ENCODE peak calls at places on chromosomes 6 and 20, in four cellular contexts. B, Q, J and O are unnamed samples.
A peak's percentile ranks its signal among the peaks of the same experiment; 100 is the strongest.

GRCh38 chr6:15522856-15523529 is 139.8 kb downstream of the DTNBP1 start:
- DNase-seq in B (no peak), Q (peak; percentile 21), J (no peak), O (no peak)

GRCh38 chr6:43396408-43397149 is 27.1 kb upstream of the ZNF318 start:
- DNase-seq in B (no peak), Q (peak; percentile 40), J (no peak), O (peak; percentile 10)

GRCh38 chr6:108920751-108921150 is 72.5 kb downstream of the ARMC2 start:
- DNase-seq in B (no peak), Q (no peak), J (no peak), O (no peak)

GRCh38 chr6:75530696-75531095 is 37.1 kb upstream of the FILIP1 start:
- DNase-seq in B (no peak), Q (no peak), J (no peak), O (no peak)

GRCh38 chr6:28567506-28567905 is 41.8 kb downstream of the GPX5 start:
- DNase-seq in B (no peak), Q (no peak), J (no peak), O (no peak)

GRCh38 chr6:23320588-23320987 is 751.2 kb downstream of the HDGFL1 start:
- DNase-seq in B (no peak), Q (no peak), J (no peak), O (no peak)

GRCh38 chr6:27617700-27618689 is 145.1 kb upstream of the ZNF184 start:
- DNase-seq in B (no peak), Q (no peak), J (no peak), O (no peak)

GRCh38 chr20:12660918-12661317 is 347.9 kb upstream of the SPTLC3 start:
- DNase-seq in B (no peak), Q (no peak), J (no peak), O (no peak)

GRCh38 chr6:148523051-148523450 is 180.4 kb downstream of the SASH1 start:
- DNase-seq in B (no peak), Q (no peak), J (no peak), O (no peak)

GRCh38 chr20:52305843-52306242 is 114.3 kb upstream of the ZFP64 start:
- DNase-seq in B (peak; percentile 20), Q (no peak), J (no peak), O (no peak)

GRCh38 chr6:89122625-89123024 is 4.8 kb upstream of the SRSF12 start:
- DNase-seq in B (peak; percentile 55), Q (no peak), J (no peak), O (no peak)

GRCh38 chr20:52529856-52530255 is 338.3 kb upstream of the ZFP64 start:
- DNase-seq in B (no peak), Q (no peak), J (no peak), O (no peak)

GRCh38 chr6:156719720-156720563 is 57.2 kb upstream of the ARID1B start:
- DNase-seq in B (peak; percentile 96), Q (peak; percentile 97), J (peak; percentile 98), O (peak; percentile 81)

GRCh38 chr20:58005581-58006345 is 222.7 kb downstream of the ANKRD60 start:
- DNase-seq in B (no peak), Q (no peak), J (no peak), O (no peak)

GRCh38 chr6:71727632-71728294 is 158.6 kb upstream of the RIMS1 start:
- DNase-seq in B (no peak), Q (no peak), J (no peak), O (no peak)
- H3K27ac ChIP-seq in B (no peak overlapping the region), Q (no peak overlapping the region), J (no peak overlapping the region), O (no peak overlapping the region)

GRCh38 chr6:21134401-21134800 is 459.1 kb upstream of the SOX4 start:
- DNase-seq in B (no peak), Q (no peak), J (no peak), O (no peak)

GRCh38 chr6:21141616-21142303 is 451.8 kb upstream of the SOX4 start:
- DNase-seq in B (no peak), Q (no peak), J (no peak), O (no peak)

GRCh38 chr6:21137708-21138358 is 455.7 kb upstream of the SOX4 start:
- DNase-seq in B (no peak), Q (no peak), J (no peak), O (no peak)

GRCh38 chr6:21135484-21136005 is 458.0 kb upstream of the SOX4 start:
- DNase-seq in B (no peak), Q (no peak), J (no peak), O (no peak)

GRCh38 chr6:21138359-21139094 is 455.0 kb upstream of the SOX4 start:
- DNase-seq in B (peak; percentile 20), Q (no peak), J (no peak), O (no peak)
- H3K27ac ChIP-seq in B (no peak overlapping the region), Q (no peak overlapping the region), J (no peak overlapping the region), O (no peak overlapping the region)

DNA sequence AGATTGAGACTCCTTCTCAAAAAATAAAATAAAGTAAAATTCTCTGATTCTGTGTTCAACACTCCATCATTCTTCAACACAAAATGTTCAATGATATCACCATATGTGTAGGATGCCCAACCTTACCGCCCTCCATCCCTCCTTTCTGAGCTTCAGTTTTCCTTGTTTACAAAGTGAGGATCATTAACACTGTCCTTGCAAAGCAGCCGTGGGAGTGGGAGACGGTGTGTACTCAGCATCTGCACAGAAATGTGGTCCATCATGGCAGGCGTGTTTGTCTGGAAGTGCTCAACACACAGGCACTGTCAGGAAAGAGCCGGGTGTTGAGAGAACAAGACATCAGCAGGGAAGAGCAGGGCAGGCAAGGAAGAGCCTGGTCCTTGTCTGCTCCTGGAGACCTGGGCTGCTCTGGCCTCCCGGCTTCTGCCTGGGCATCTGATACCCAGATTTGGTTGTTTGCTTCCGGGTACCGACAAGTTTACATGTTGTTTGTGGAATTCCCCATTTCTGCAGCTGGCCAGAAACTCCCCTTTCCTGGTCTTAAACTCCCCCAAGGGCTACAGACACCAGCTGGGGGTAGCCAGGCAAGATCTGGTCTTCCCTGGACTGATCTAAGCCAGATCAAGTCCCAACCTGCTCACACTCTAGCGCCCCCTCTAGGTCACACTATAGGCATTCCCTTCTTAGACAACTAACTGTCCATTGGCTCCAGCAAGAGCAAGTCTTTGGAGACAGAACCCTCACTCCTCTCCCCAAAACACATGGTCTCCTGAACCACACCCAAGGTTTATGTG is 26.7 kb upstream of the TTPAL start:
- DNase-seq in B (no peak), Q (no peak), J (peak; percentile 52), O (no peak)
- H3K27ac ChIP-seq in B (peak overlapping the region; percentile 62), Q (no peak overlapping the region), J (no peak overlapping the region), O (no peak overlapping the region)

GRCh38 chr20:3795511-3796468 is at the start of gene CDC25B:
- DNase-seq in B (peak; percentile 91), Q (peak; percentile 95), J (peak; percentile 96), O (no peak)

GRCh38 chr20:3797226-3797545 is 1.1 kb downstream of the CDC25B start:
- DNase-seq in B (no peak), Q (no peak), J (no peak), O (no peak)

GRCh38 chr20:3798405-3798768 is 2.3 kb downstream of the CDC25B start:
- DNase-seq in B (no peak), Q (no peak), J (no peak), O (no peak)

GRCh38 chr20:3797592-3798404 is 1.7 kb downstream of the CDC25B start:
- DNase-seq in B (peak; percentile 70), Q (no peak), J (peak; percentile 65), O (no peak)

DNA sequence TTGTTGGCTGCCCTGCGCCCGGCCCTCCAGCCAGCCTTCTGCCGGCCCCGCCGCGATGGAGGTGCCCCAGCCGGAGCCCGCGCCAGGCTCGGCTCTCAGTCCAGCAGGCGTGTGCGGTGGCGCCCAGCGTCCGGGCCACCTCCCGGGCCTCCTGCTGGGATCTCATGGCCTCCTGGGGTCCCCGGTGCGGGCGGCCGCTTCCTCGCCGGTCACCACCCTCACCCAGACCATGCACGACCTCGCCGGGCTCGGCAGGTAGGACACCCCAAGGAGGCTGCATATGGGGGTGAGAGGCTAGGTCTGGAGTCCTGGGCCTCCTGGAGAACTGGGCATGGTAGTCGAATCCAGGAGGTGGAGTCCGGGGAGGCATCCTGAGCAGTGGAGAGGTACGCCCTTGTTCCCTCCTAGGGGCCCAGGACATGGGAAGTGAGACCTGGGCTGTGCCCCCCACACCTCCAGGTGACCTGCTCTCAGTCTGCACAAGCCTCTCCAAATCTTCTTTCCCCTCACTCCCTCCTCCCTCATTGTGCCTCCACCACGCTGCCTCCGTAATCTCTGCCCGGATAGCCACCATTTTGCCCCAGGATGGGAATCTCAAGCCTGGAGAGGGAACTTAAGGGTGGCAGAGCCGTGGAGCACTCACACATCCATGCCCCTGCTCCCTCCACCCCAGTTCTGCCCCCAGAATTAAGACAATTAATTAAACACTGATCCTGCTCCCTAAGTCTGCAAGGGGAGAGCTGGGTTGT is 541 bp downstream of the CDC25B start:
- DNase-seq in B (no peak), Q (no peak), J (no peak), O (no peak)
- H3K27ac ChIP-seq in B (peak overlapping the region; percentile 34), Q (peak overlapping the region; percentile 95), J (peak overlapping the region; percentile 94), O (no peak overlapping the region)

GRCh38 chr20:33072362-33072761 is 7.1 kb upstream of the BPIFB4 start:
- DNase-seq in B (no peak), Q (no peak), J (no peak), O (no peak)

GRCh38 chr20:33069706-33070105 is 9.7 kb upstream of the BPIFB4 start:
- DNase-seq in B (no peak), Q (no peak), J (no peak), O (no peak)

GRCh38 chr20:33070413-33071053 is 8.9 kb upstream of the BPIFB4 start:
- DNase-seq in B (no peak), Q (no peak), J (no peak), O (no peak)

GRCh38 chr20:33072813-33073212 is 6.6 kb upstream of the BPIFB4 start:
- DNase-seq in B (no peak), Q (no peak), J (no peak), O (no peak)

GRCh38 chr20:33071198-33071597 is 8.2 kb upstream of the BPIFB4 start:
- DNase-seq in B (no peak), Q (no peak), J (no peak), O (no peak)
- H3K27ac ChIP-seq in B (no peak overlapping the region), Q (no peak overlapping the region), J (no peak overlapping the region), O (no peak overlapping the region)

DNA sequence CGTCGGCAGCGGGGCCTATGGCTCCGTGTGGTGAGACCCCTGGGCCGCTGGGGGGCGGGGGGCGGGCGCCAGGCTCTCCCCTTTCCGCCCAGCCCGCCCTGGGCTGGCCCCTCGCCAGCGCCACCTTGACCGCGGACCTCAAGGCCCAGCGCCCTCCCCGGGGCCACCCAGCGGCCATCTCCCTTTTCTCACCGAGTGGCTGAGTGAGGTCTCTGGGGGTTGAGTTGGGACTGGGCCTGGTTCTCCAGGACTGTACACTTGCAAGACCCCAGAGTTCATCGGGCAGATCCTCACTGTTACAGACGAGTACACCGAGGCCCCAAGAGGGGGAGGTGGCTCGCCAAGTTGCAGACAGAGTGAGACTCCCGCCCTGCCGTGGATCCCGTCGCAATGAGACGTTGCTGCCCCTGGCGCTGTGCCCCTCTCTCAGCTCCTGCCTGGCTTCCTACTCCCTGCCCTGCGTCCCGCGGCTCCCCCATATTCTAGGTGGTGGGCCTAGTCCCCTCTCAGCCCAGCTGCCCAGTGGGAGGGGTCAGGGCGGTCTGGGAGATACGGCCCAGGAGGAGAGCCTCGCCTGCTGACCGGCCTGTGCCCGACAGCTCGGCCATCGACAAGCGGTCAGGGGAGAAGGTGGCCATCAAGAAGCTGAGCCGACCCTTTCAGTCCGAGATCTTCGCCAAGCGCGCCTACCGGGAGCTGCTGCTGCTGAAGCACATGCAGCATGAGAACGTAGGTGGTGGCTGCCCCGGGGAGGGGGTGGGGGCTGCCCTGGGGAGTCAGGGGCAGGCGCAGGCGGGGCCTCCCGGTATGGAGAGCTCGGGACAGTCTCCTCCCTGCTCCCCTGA is 581 bp downstream of the MAPK13 start:
- DNase-seq in B (peak; percentile 61), Q (peak; percentile 74), J (peak; percentile 77), O (no peak)
- H3K27ac ChIP-seq in B (peak overlapping the region; percentile 99), Q (peak overlapping the region; percentile 83), J (peak overlapping the region; percentile 87), O (peak overlapping the region; percentile 87)

GRCh38 chr20:4925842-4926530 is 75.3 kb downstream of the SLC23A2 start:
- DNase-seq in B (peak; percentile 48), Q (peak; percentile 77), J (peak; percentile 56), O (peak; percentile 31)
- H3K27ac ChIP-seq in B (no peak overlapping the region), Q (peak overlapping the region; percentile 42), J (peak overlapping the region; percentile 43), O (peak overlapping the region; percentile 49)